ENCODE peak calls at places on chromosomes 4 and X, in nine cellular contexts. One of them, this sample, is unnamed.

GRCh38 chr4:184899261-184900134 is 73.7 kb upstream of the ACSL1 start:
- DNase-seq in cardiac muscle cell: peak; percentile 29
- DNase-seq in CD8-positive, alpha-beta T cell: no peak
- DNase-seq in fibroblast of lung: peak; percentile 2
- DNase-seq in H9: no peak
- DNase-seq in colonic mucosa: peak; percentile 26
- DNase-seq in MM.1S: no peak
- DNase-seq in CD4-positive, alpha-beta memory T cell: no peak
- DNase-seq in mesendoderm: no peak
- DNase-seq in this sample: peak; percentile 39

GRCh38 chr4:40553995-40554394 is 75.7 kb downstream of the RBM47 start:
- DNase-seq in cardiac muscle cell: peak; percentile 10
- DNase-seq in CD8-positive, alpha-beta T cell: no peak
- DNase-seq in fibroblast of lung: no peak
- DNase-seq in H9: no peak
- DNase-seq in colonic mucosa: no peak
- DNase-seq in MM.1S: no peak
- DNase-seq in CD4-positive, alpha-beta memory T cell: no peak
- DNase-seq in mesendoderm: no peak
- DNase-seq in this sample: no peak

GRCh38 chr4:117400039-117400835 is 314.9 kb upstream of the TRAM1L1 start:
- DNase-seq in cardiac muscle cell: peak; percentile 66
- DNase-seq in CD8-positive, alpha-beta T cell: no peak
- DNase-seq in fibroblast of lung: peak; percentile 89
- DNase-seq in H9: no peak
- DNase-seq in colonic mucosa: no peak
- DNase-seq in MM.1S: no peak
- DNase-seq in CD4-positive, alpha-beta memory T cell: no peak
- DNase-seq in mesendoderm: peak; percentile 51
- DNase-seq in this sample: no peak

GRCh38 chrX:50081282-50081955 is 119.4 kb downstream of the AKAP4 start:
- DNase-seq in cardiac muscle cell: peak; percentile 47
- DNase-seq in CD8-positive, alpha-beta T cell: no peak
- DNase-seq in fibroblast of lung: no peak
- DNase-seq in H9: peak; percentile 34
- DNase-seq in colonic mucosa: peak; percentile 36
- DNase-seq in MM.1S: no peak
- DNase-seq in CD4-positive, alpha-beta memory T cell: no peak
- DNase-seq in mesendoderm: peak; percentile 56
- DNase-seq in this sample: peak; percentile 27

GRCh38 chr4:65661469-65661868 is 8.8 kb downstream of the EPHA5 start:
- DNase-seq in cardiac muscle cell: no peak
- DNase-seq in CD8-positive, alpha-beta T cell: no peak
- DNase-seq in fibroblast of lung: peak; percentile 50
- DNase-seq in H9: peak; percentile 31
- DNase-seq in colonic mucosa: no peak
- DNase-seq in MM.1S: peak; percentile 22
- DNase-seq in CD4-positive, alpha-beta memory T cell: no peak
- DNase-seq in mesendoderm: no peak
- DNase-seq in this sample: no peak

GRCh38 chr4:181502611-181503010 is 740.6 kb upstream of the TENM3 start:
- DNase-seq in cardiac muscle cell: no peak
- DNase-seq in CD8-positive, alpha-beta T cell: no peak
- DNase-seq in fibroblast of lung: no peak
- DNase-seq in H9: peak; percentile 41
- DNase-seq in colonic mucosa: no peak
- DNase-seq in MM.1S: no peak
- DNase-seq in CD4-positive, alpha-beta memory T cell: no peak
- DNase-seq in mesendoderm: no peak
- DNase-seq in this sample: no peak

GRCh38 chr4:101307901-101308300 is 39.4 kb downstream of the PPP3CA start:
- DNase-seq in cardiac muscle cell: no peak
- DNase-seq in CD8-positive, alpha-beta T cell: no peak
- DNase-seq in fibroblast of lung: no peak
- DNase-seq in H9: no peak
- DNase-seq in colonic mucosa: no peak
- DNase-seq in MM.1S: no peak
- DNase-seq in CD4-positive, alpha-beta memory T cell: no peak
- DNase-seq in mesendoderm: no peak
- DNase-seq in this sample: no peak

GRCh38 chrX:123731258-123731986 is 1.4 kb downstream of the THOC2 start:
- DNase-seq in cardiac muscle cell: peak; percentile 54
- DNase-seq in CD8-positive, alpha-beta T cell: no peak
- DNase-seq in fibroblast of lung: peak; percentile 46
- DNase-seq in H9: no peak
- DNase-seq in colonic mucosa: peak; percentile 23
- DNase-seq in MM.1S: no peak
- DNase-seq in CD4-positive, alpha-beta memory T cell: no peak
- DNase-seq in mesendoderm: peak; percentile 33
- DNase-seq in this sample: no peak

GRCh38 chrX:105972690-105973386 is 65.7 kb downstream of the SERPINA7 start:
- DNase-seq in cardiac muscle cell: no peak
- DNase-seq in CD8-positive, alpha-beta T cell: no peak
- DNase-seq in fibroblast of lung: no peak
- DNase-seq in H9: no peak
- DNase-seq in colonic mucosa: peak; percentile 23
- DNase-seq in MM.1S: no peak
- DNase-seq in CD4-positive, alpha-beta memory T cell: no peak
- DNase-seq in mesendoderm: no peak
- DNase-seq in this sample: peak; percentile 10

GRCh38 chrX:140346711-140347110 is 158.2 kb downstream of the SOX3 start:
- DNase-seq in cardiac muscle cell: no peak
- DNase-seq in CD8-positive, alpha-beta T cell: no peak
- DNase-seq in fibroblast of lung: peak; percentile 56
- DNase-seq in H9: no peak
- DNase-seq in colonic mucosa: no peak
- DNase-seq in MM.1S: no peak
- DNase-seq in CD4-positive, alpha-beta memory T cell: no peak
- DNase-seq in mesendoderm: peak; percentile 42
- DNase-seq in this sample: no peak

GRCh38 chr4:77818077-77818666 is 996 bp downstream of the CNOT6L start:
- DNase-seq in cardiac muscle cell: peak; percentile 87
- DNase-seq in CD8-positive, alpha-beta T cell: peak; percentile 62
- DNase-seq in fibroblast of lung: peak; percentile 83
- DNase-seq in H9: peak; percentile 66
- DNase-seq in colonic mucosa: peak; percentile 84
- DNase-seq in MM.1S: peak; percentile 63
- DNase-seq in CD4-positive, alpha-beta memory T cell: peak; percentile 50
- DNase-seq in mesendoderm: peak; percentile 85
- DNase-seq in this sample: peak; percentile 82

GRCh38 chr4:86939123-86939522 is 4.3 kb downstream of the AFF1 start:
- DNase-seq in cardiac muscle cell: no peak
- DNase-seq in CD8-positive, alpha-beta T cell: no peak
- DNase-seq in fibroblast of lung: no peak
- DNase-seq in H9: no peak
- DNase-seq in colonic mucosa: no peak
- DNase-seq in MM.1S: no peak
- DNase-seq in CD4-positive, alpha-beta memory T cell: peak; percentile 29
- DNase-seq in mesendoderm: no peak
- DNase-seq in this sample: no peak

GRCh38 chr4:86940920-86941460 is 6.2 kb downstream of the AFF1 start:
- DNase-seq in cardiac muscle cell: no peak
- DNase-seq in CD8-positive, alpha-beta T cell: no peak
- DNase-seq in fibroblast of lung: no peak
- DNase-seq in H9: no peak
- DNase-seq in colonic mucosa: no peak
- DNase-seq in MM.1S: no peak
- DNase-seq in CD4-positive, alpha-beta memory T cell: no peak
- DNase-seq in mesendoderm: no peak
- DNase-seq in this sample: no peak

GRCh38 chr4:86939737-86940141 is 4.9 kb downstream of the AFF1 start:
- DNase-seq in cardiac muscle cell: no peak
- DNase-seq in CD8-positive, alpha-beta T cell: no peak
- DNase-seq in fibroblast of lung: peak; percentile 49
- DNase-seq in H9: no peak
- DNase-seq in colonic mucosa: no peak
- DNase-seq in MM.1S: peak; percentile 98
- DNase-seq in CD4-positive, alpha-beta memory T cell: peak; percentile 25
- DNase-seq in mesendoderm: no peak
- DNase-seq in this sample: peak; percentile 47

GRCh38 chr4:86942185-86942666 is 7.4 kb downstream of the AFF1 start:
- DNase-seq in cardiac muscle cell: peak; percentile 54
- DNase-seq in CD8-positive, alpha-beta T cell: no peak
- DNase-seq in fibroblast of lung: peak; percentile 73
- DNase-seq in H9: no peak
- DNase-seq in colonic mucosa: no peak
- DNase-seq in MM.1S: no peak
- DNase-seq in CD4-positive, alpha-beta memory T cell: no peak
- DNase-seq in mesendoderm: no peak
- DNase-seq in this sample: no peak

DNA sequence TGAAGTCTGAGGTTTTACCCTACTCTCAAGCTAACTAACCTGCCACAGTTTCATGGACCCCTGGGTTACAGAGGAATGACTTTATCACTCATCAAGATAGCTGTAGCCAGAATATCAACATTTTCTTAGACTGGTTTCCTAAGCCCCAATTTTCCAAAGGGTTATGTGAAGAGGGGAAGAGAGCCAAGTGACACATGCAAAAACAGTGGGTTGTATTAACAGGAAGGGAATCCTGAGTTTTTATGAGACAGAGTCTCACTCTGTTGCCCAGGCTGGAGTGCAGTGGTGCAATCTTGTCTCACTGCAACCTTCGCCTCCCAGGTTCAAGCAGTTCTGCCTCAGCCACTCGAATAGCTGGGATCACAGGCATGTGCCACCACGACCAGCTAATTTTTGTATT is 5.4 kb downstream of the AFF1 start:
- DNase-seq in cardiac muscle cell: no peak
- DNase-seq in CD8-positive, alpha-beta T cell: no peak
- DNase-seq in fibroblast of lung: peak; percentile 28
- DNase-seq in H9: no peak
- DNase-seq in colonic mucosa: no peak
- DNase-seq in MM.1S: no peak
- DNase-seq in CD4-positive, alpha-beta memory T cell: no peak
- DNase-seq in mesendoderm: no peak
- DNase-seq in this sample: no peak
- H3K4me1 ChIP-seq in cardiac muscle cell: peaks cover 12% of the 10 kb centered on the region
- H3K4me1 ChIP-seq in CD8-positive, alpha-beta T cell: peaks cover 47% of the 10 kb centered on the region
- H3K4me1 ChIP-seq in fibroblast of lung: peaks cover 2% of the 10 kb centered on the region
- H3K4me1 ChIP-seq in H9: peaks cover 5% of the 10 kb centered on the region
- H3K4me1 ChIP-seq in colonic mucosa: peaks cover 10% of the 10 kb centered on the region
- H3K4me1 ChIP-seq in MM.1S: peaks cover 49% of the 10 kb centered on the region
- H3K4me1 ChIP-seq in CD4-positive, alpha-beta memory T cell: peaks cover 68% of the 10 kb centered on the region
- H3K4me1 ChIP-seq in mesendoderm: peaks cover 8% of the 10 kb centered on the region
- H3K4me1 ChIP-seq in this sample: peaks cover 70% of the 10 kb centered on the region

GRCh38 chr4:138266948-138267347 is 24.8 kb upstream of the SLC7A11 start:
- DNase-seq in cardiac muscle cell: no peak
- DNase-seq in CD8-positive, alpha-beta T cell: no peak
- DNase-seq in fibroblast of lung: no peak
- DNase-seq in H9: no peak
- DNase-seq in colonic mucosa: no peak
- DNase-seq in MM.1S: no peak
- DNase-seq in CD4-positive, alpha-beta memory T cell: no peak
- DNase-seq in mesendoderm: no peak
- DNase-seq in this sample: no peak

GRCh38 chr4:138259801-138260200 is 17.7 kb upstream of the SLC7A11 start:
- DNase-seq in cardiac muscle cell: peak; percentile 61
- DNase-seq in CD8-positive, alpha-beta T cell: no peak
- DNase-seq in fibroblast of lung: peak; percentile 82
- DNase-seq in H9: no peak
- DNase-seq in colonic mucosa: no peak
- DNase-seq in MM.1S: no peak
- DNase-seq in CD4-positive, alpha-beta memory T cell: no peak
- DNase-seq in mesendoderm: no peak
- DNase-seq in this sample: no peak

GRCh38 chr4:138262058-138262838 is 20.1 kb upstream of the SLC7A11 start:
- DNase-seq in cardiac muscle cell: no peak
- DNase-seq in CD8-positive, alpha-beta T cell: no peak
- DNase-seq in fibroblast of lung: no peak
- DNase-seq in H9: no peak
- DNase-seq in colonic mucosa: no peak
- DNase-seq in MM.1S: no peak
- DNase-seq in CD4-positive, alpha-beta memory T cell: no peak
- DNase-seq in mesendoderm: no peak
- DNase-seq in this sample: no peak

GRCh38 chr4:138259296-138259695 is 17.1 kb upstream of the SLC7A11 start:
- DNase-seq in cardiac muscle cell: no peak
- DNase-seq in CD8-positive, alpha-beta T cell: no peak
- DNase-seq in fibroblast of lung: peak; percentile 59
- DNase-seq in H9: no peak
- DNase-seq in colonic mucosa: no peak
- DNase-seq in MM.1S: no peak
- DNase-seq in CD4-positive, alpha-beta memory T cell: no peak
- DNase-seq in mesendoderm: no peak
- DNase-seq in this sample: no peak

DNA sequence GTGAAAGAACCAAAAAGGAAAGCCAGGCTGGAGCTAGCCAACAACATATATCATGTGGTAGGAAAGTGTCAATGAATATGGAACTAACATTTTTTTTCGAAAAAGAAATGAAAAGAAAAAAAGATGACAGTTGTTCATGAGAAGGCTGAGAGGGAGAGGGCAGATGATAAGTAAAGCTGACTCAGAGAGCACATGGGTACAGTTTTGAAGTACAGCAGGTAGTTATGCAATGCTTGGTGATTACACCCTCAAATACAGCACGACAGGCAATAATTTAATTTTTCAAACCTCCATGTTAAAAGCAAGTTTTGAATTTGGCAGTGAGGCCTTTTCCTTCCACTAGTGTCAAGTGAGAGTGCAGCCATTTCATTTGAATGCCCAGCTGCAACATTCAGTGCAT is 21.3 kb upstream of the SLC7A11 start:
- DNase-seq in cardiac muscle cell: peak; percentile 54
- DNase-seq in CD8-positive, alpha-beta T cell: no peak
- DNase-seq in fibroblast of lung: peak; percentile 30
- DNase-seq in H9: no peak
- DNase-seq in colonic mucosa: no peak
- DNase-seq in MM.1S: no peak
- DNase-seq in CD4-positive, alpha-beta memory T cell: no peak
- DNase-seq in mesendoderm: no peak
- DNase-seq in this sample: no peak
- H3K4me1 ChIP-seq in cardiac muscle cell: no peaks in the 10 kb centered on the region
- H3K4me1 ChIP-seq in CD8-positive, alpha-beta T cell: no peaks in the 10 kb centered on the region
- H3K4me1 ChIP-seq in fibroblast of lung: no peaks in the 10 kb centered on the region
- H3K4me1 ChIP-seq in H9: no peaks in the 10 kb centered on the region
- H3K4me1 ChIP-seq in colonic mucosa: no peaks in the 10 kb centered on the region
- H3K4me1 ChIP-seq in MM.1S: no peaks in the 10 kb centered on the region
- H3K4me1 ChIP-seq in CD4-positive, alpha-beta memory T cell: no peaks in the 10 kb centered on the region
- H3K4me1 ChIP-seq in mesendoderm: no peaks in the 10 kb centered on the region
- H3K4me1 ChIP-seq in this sample: no peaks in the 10 kb centered on the region

DNA sequence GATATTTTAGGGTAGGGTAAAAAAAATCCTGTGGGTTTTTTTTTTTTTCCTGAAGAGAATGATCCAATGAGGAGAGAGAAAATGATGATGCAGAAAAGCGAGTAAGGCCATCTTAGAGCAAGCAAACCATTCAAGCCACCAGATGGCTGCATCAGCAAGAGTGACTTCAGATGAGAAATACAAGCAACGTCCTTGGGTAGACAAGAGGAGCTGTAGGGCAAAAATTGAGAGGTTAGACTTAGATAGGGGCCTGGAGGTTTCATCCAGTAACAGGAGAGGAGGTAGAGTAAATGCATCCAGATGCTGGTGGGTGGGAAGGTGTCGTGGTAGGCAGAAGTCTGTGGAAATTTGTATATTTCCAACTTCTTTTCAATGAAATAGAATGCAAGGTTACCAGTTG is 14.6 kb downstream of the FTHL17 start:
- DNase-seq in cardiac muscle cell: no peak
- DNase-seq in CD8-positive, alpha-beta T cell: no peak
- DNase-seq in fibroblast of lung: no peak
- DNase-seq in H9: no peak
- DNase-seq in colonic mucosa: no peak
- DNase-seq in MM.1S: no peak
- DNase-seq in CD4-positive, alpha-beta memory T cell: no peak
- DNase-seq in mesendoderm: no peak
- DNase-seq in this sample: no peak
- H3K4me1 ChIP-seq in cardiac muscle cell: no peaks in the 10 kb centered on the region
- H3K4me1 ChIP-seq in CD8-positive, alpha-beta T cell: no peaks in the 10 kb centered on the region
- H3K4me1 ChIP-seq in fibroblast of lung: no peaks in the 10 kb centered on the region
- H3K4me1 ChIP-seq in H9: no peaks in the 10 kb centered on the region
- H3K4me1 ChIP-seq in colonic mucosa: no peaks in the 10 kb centered on the region
- H3K4me1 ChIP-seq in MM.1S: no peaks in the 10 kb centered on the region
- H3K4me1 ChIP-seq in CD4-positive, alpha-beta memory T cell: no peaks in the 10 kb centered on the region
- H3K4me1 ChIP-seq in mesendoderm: no peaks in the 10 kb centered on the region
- H3K4me1 ChIP-seq in this sample: no peaks in the 10 kb centered on the region

GRCh38 chr4:81471361-81472248 is at the start of gene RASGEF1B:
- DNase-seq in cardiac muscle cell: peak; percentile 95
- DNase-seq in CD8-positive, alpha-beta T cell: peak; percentile 95
- DNase-seq in fibroblast of lung: peak; percentile 70
- DNase-seq in H9: peak; percentile 75
- DNase-seq in colonic mucosa: peak; percentile 92
- DNase-seq in MM.1S: peak; percentile 94
- DNase-seq in CD4-positive, alpha-beta memory T cell: peak; percentile 97
- DNase-seq in mesendoderm: peak; percentile 84
- DNase-seq in this sample: peak; percentile 94
- H3K4me1 ChIP-seq in cardiac muscle cell: peaks cover 8% of the 10 kb centered on the region
- H3K4me1 ChIP-seq in CD8-positive, alpha-beta T cell: peaks cover 23% of the 10 kb centered on the region
- H3K4me1 ChIP-seq in fibroblast of lung: peaks cover 4% of the 10 kb centered on the region
- H3K4me1 ChIP-seq in H9: no peaks in the 10 kb centered on the region
- H3K4me1 ChIP-seq in colonic mucosa: peaks cover 6% of the 10 kb centered on the region
- H3K4me1 ChIP-seq in MM.1S: peaks cover 11% of the 10 kb centered on the region
- H3K4me1 ChIP-seq in CD4-positive, alpha-beta memory T cell: peaks cover 22% of the 10 kb centered on the region
- H3K4me1 ChIP-seq in mesendoderm: peaks cover 2% of the 10 kb centered on the region
- H3K4me1 ChIP-seq in this sample: peaks cover 38% of the 10 kb centered on the region